ENCODE peak calls at places on chromosome 12, in four cellular contexts. One of them, this sample, is unnamed.

GRCh38 chr12:124913474-124914391 is 717 bp downstream of the UBC start:
- DNase-seq in anterior cingulate cortex: no peak
- DNase-seq in dermis microvascular lymphatic vessel endothelial cell: peak
- DNase-seq in LHCN-M2: peak
- DNase-seq in this sample: no peak

GRCh38 chr12:19031032-19031431 is 98.5 kb upstream of the PLEKHA5 start:
- DNase-seq in anterior cingulate cortex: no peak
- DNase-seq in LHCN-M2: peak
- DNase-seq in dermis microvascular lymphatic vessel endothelial cell: no peak
- DNase-seq in this sample: peak

GRCh38 chr12:106204312-106204711 is 43.5 kb downstream of the CKAP4 start:
- DNase-seq in anterior cingulate cortex: no peak
- DNase-seq in LHCN-M2: no peak
- DNase-seq in dermis microvascular lymphatic vessel endothelial cell: no peak
- DNase-seq in this sample: no peak

GRCh38 chr12:31752450-31752849 is 23.6 kb upstream of the AMN1 start:
- DNase-seq in dermis microvascular lymphatic vessel endothelial cell: no peak
- DNase-seq in anterior cingulate cortex: no peak
- DNase-seq in LHCN-M2: no peak
- DNase-seq in this sample: no peak

GRCh38 chr12:114744696-114745095 is 60.7 kb upstream of the TBX3 start:
- DNase-seq in dermis microvascular lymphatic vessel endothelial cell: no peak
- DNase-seq in LHCN-M2: no peak
- DNase-seq in anterior cingulate cortex: no peak
- DNase-seq in this sample: no peak

GRCh38 chr12:49017764-49018281 is 753 bp downstream of the PRKAG1 start:
- DNase-seq in anterior cingulate cortex: no peak
- DNase-seq in LHCN-M2: peak
- DNase-seq in dermis microvascular lymphatic vessel endothelial cell: no peak
- DNase-seq in this sample: no peak

GRCh38 chr12:122226366-122227222 is 742 bp upstream of the DIABLO start:
- DNase-seq in dermis microvascular lymphatic vessel endothelial cell: no peak
- DNase-seq in anterior cingulate cortex: no peak
- DNase-seq in LHCN-M2: no peak
- DNase-seq in this sample: no peak

GRCh38 chr12:96033549-96034389 is 1.6 kb downstream of the LTA4H start:
- DNase-seq in anterior cingulate cortex: no peak
- DNase-seq in LHCN-M2: no peak
- DNase-seq in dermis microvascular lymphatic vessel endothelial cell: no peak
- DNase-seq in this sample: no peak

GRCh38 chr12:107131832-107132616 is 38.7 kb upstream of the CRY1 start:
- DNase-seq in LHCN-M2: peak
- DNase-seq in anterior cingulate cortex: peak
- DNase-seq in dermis microvascular lymphatic vessel endothelial cell: peak
- DNase-seq in this sample: peak

GRCh38 chr12:2773199-2773875 is 21.4 kb upstream of the FKBP4 start:
- DNase-seq in anterior cingulate cortex: no peak
- DNase-seq in dermis microvascular lymphatic vessel endothelial cell: no peak
- DNase-seq in LHCN-M2: no peak
- DNase-seq in this sample: no peak

GRCh38 chr12:15164997-15165659 is 56.1 kb downstream of the RERG start:
- DNase-seq in LHCN-M2: peak
- DNase-seq in anterior cingulate cortex: no peak
- DNase-seq in dermis microvascular lymphatic vessel endothelial cell: no peak
- DNase-seq in this sample: no peak

GRCh38 chr12:70508178-70508577 is 129.1 kb downstream of the PTPRB start:
- DNase-seq in dermis microvascular lymphatic vessel endothelial cell: no peak
- DNase-seq in LHCN-M2: peak
- DNase-seq in anterior cingulate cortex: no peak
- DNase-seq in this sample: no peak

GRCh38 chr12:95205685-95206084 is 11.6 kb downstream of the FGD6 start:
- DNase-seq in dermis microvascular lymphatic vessel endothelial cell: no peak
- DNase-seq in anterior cingulate cortex: peak
- DNase-seq in LHCN-M2: peak
- DNase-seq in this sample: peak

GRCh38 chr12:77768558-77768957 is 62.1 kb upstream of the NAV3 start:
- DNase-seq in anterior cingulate cortex: no peak
- DNase-seq in LHCN-M2: no peak
- DNase-seq in dermis microvascular lymphatic vessel endothelial cell: no peak
- DNase-seq in this sample: no peak

GRCh38 chr12:64824500-64825142 is at the start of gene TBC1D30:
- DNase-seq in LHCN-M2: peak
- DNase-seq in anterior cingulate cortex: no peak
- DNase-seq in dermis microvascular lymphatic vessel endothelial cell: no peak
- DNase-seq in this sample: no peak

GRCh38 chr12:43638786-43639185 is 86.8 kb upstream of the ADAMTS20 start:
- DNase-seq in anterior cingulate cortex: no peak
- DNase-seq in LHCN-M2: no peak
- DNase-seq in dermis microvascular lymphatic vessel endothelial cell: no peak
- DNase-seq in this sample: no peak

GRCh38 chr12:130765186-130765659 is 49.1 kb upstream of the RIMBP2 start:
- DNase-seq in anterior cingulate cortex: no peak
- DNase-seq in LHCN-M2: peak
- DNase-seq in dermis microvascular lymphatic vessel endothelial cell: no peak
- DNase-seq in this sample: no peak

GRCh38 chr12:92144045-92144630 is 1.5 kb downstream of the BTG1 start:
- DNase-seq in anterior cingulate cortex: peak
- DNase-seq in LHCN-M2: peak
- DNase-seq in dermis microvascular lymphatic vessel endothelial cell: peak
- DNase-seq in this sample: peak

GRCh38 chr12:75480469-75480949 is at the start of gene GLIPR1:
- DNase-seq in anterior cingulate cortex: peak
- DNase-seq in dermis microvascular lymphatic vessel endothelial cell: peak
- DNase-seq in LHCN-M2: peak
- DNase-seq in this sample: peak

GRCh38 chr12:22532317-22532716 is 12.0 kb downstream of the C2CD5 start:
- DNase-seq in LHCN-M2: no peak
- DNase-seq in dermis microvascular lymphatic vessel endothelial cell: no peak
- DNase-seq in anterior cingulate cortex: no peak
- DNase-seq in this sample: no peak

GRCh38 chr12:115636546-115636945 is 640.9 kb downstream of the MED13L start:
- DNase-seq in dermis microvascular lymphatic vessel endothelial cell: no peak
- DNase-seq in LHCN-M2: no peak
- DNase-seq in anterior cingulate cortex: no peak
- DNase-seq in this sample: no peak

GRCh38 chr12:68878846-68879245 is 54.1 kb downstream of the CPM start:
- DNase-seq in dermis microvascular lymphatic vessel endothelial cell: no peak
- DNase-seq in LHCN-M2: no peak
- DNase-seq in anterior cingulate cortex: no peak
- DNase-seq in this sample: no peak

GRCh38 chr12:92927436-92928116 is 1.5 kb downstream of the EEA1 start:
- DNase-seq in dermis microvascular lymphatic vessel endothelial cell: no peak
- DNase-seq in anterior cingulate cortex: no peak
- DNase-seq in LHCN-M2: peak
- DNase-seq in this sample: peak

GRCh38 chr12:51829641-51830040 is 18.9 kb downstream of the FIGNL2 start:
- DNase-seq in LHCN-M2: no peak
- DNase-seq in dermis microvascular lymphatic vessel endothelial cell: no peak
- DNase-seq in anterior cingulate cortex: no peak
- DNase-seq in this sample: no peak

GRCh38 chr12:2844786-2845185 is 10.0 kb upstream of the NRIP2 start:
- DNase-seq in dermis microvascular lymphatic vessel endothelial cell: no peak
- DNase-seq in LHCN-M2: no peak
- DNase-seq in anterior cingulate cortex: no peak
- DNase-seq in this sample: no peak

GRCh38 chr12:8493084-8493483 is 20.2 kb upstream of the CLEC4D start:
- DNase-seq in LHCN-M2: no peak
- DNase-seq in dermis microvascular lymphatic vessel endothelial cell: no peak
- DNase-seq in anterior cingulate cortex: no peak
- DNase-seq in this sample: no peak

GRCh38 chr12:71581206-71581605 is 82.4 kb downstream of the ZFC3H1 start:
- DNase-seq in anterior cingulate cortex: no peak
- DNase-seq in LHCN-M2: no peak
- DNase-seq in dermis microvascular lymphatic vessel endothelial cell: no peak
- DNase-seq in this sample: peak

GRCh38 chr12:121388421-121388981 is 11.4 kb upstream of the RNF34 start:
- DNase-seq in anterior cingulate cortex: no peak
- DNase-seq in dermis microvascular lymphatic vessel endothelial cell: no peak
- DNase-seq in LHCN-M2: peak
- DNase-seq in this sample: peak

GRCh38 chr12:93380480-93381121 is 2.9 kb downstream of the NUDT4 start:
- DNase-seq in dermis microvascular lymphatic vessel endothelial cell: no peak
- DNase-seq in LHCN-M2: peak
- DNase-seq in anterior cingulate cortex: no peak
- DNase-seq in this sample: no peak

GRCh38 chr12:104340917-104341611 is 37.5 kb downstream of the EID3 start:
- DNase-seq in anterior cingulate cortex: peak
- DNase-seq in LHCN-M2: no peak
- DNase-seq in dermis microvascular lymphatic vessel endothelial cell: no peak
- DNase-seq in this sample: no peak

GRCh38 chr12:111445311-111446043 is 39.8 kb downstream of the SH2B3 start:
- DNase-seq in LHCN-M2: no peak
- DNase-seq in anterior cingulate cortex: no peak
- DNase-seq in dermis microvascular lymphatic vessel endothelial cell: no peak
- DNase-seq in this sample: no peak

GRCh38 chr12:27555928-27556778 is 32.1 kb downstream of the PPFIBP1 start:
- DNase-seq in dermis microvascular lymphatic vessel endothelial cell: peak
- DNase-seq in LHCN-M2: peak
- DNase-seq in anterior cingulate cortex: no peak
- DNase-seq in this sample: no peak

GRCh38 chr12:21065845-21066244 is 65.1 kb upstream of the SLCO1B1 start:
- DNase-seq in anterior cingulate cortex: no peak
- DNase-seq in LHCN-M2: no peak
- DNase-seq in dermis microvascular lymphatic vessel endothelial cell: no peak
- DNase-seq in this sample: no peak

GRCh38 chr12:3315201-3315661 is 175.8 kb upstream of the PRMT8 start:
- DNase-seq in LHCN-M2: peak
- DNase-seq in anterior cingulate cortex: no peak
- DNase-seq in dermis microvascular lymphatic vessel endothelial cell: peak
- DNase-seq in this sample: no peak

GRCh38 chr12:111197545-111197944 is 171.3 kb downstream of the PHETA1 start:
- DNase-seq in dermis microvascular lymphatic vessel endothelial cell: no peak
- DNase-seq in anterior cingulate cortex: no peak
- DNase-seq in LHCN-M2: no peak
- DNase-seq in this sample: no peak

GRCh38 chr12:122875590-122876220 is 20.2 kb downstream of the VPS37B start:
- DNase-seq in LHCN-M2: no peak
- DNase-seq in anterior cingulate cortex: peak
- DNase-seq in dermis microvascular lymphatic vessel endothelial cell: no peak
- DNase-seq in this sample: no peak

GRCh38 chr12:43914391-43914790 is 78.5 kb downstream of the TMEM117 start:
- DNase-seq in LHCN-M2: no peak
- DNase-seq in anterior cingulate cortex: no peak
- DNase-seq in dermis microvascular lymphatic vessel endothelial cell: no peak
- DNase-seq in this sample: no peak

GRCh38 chr12:25977047-25977446 is 18.6 kb downstream of the RASSF8 start:
- DNase-seq in dermis microvascular lymphatic vessel endothelial cell: no peak
- DNase-seq in anterior cingulate cortex: no peak
- DNase-seq in LHCN-M2: peak
- DNase-seq in this sample: peak

GRCh38 chr12:113879658-113880057 is 86.5 kb downstream of the RBM19 start:
- DNase-seq in LHCN-M2: no peak
- DNase-seq in dermis microvascular lymphatic vessel endothelial cell: no peak
- DNase-seq in anterior cingulate cortex: no peak
- DNase-seq in this sample: no peak